ENCODE peak calls at places on chromosomes 3 and 15, in ten cellular contexts. E is tibial artery; I is A549; Z is fibroblast of the aortic adventitia; D is astrocyte; R is WERI-Rb-1; U is CD8-positive, alpha-beta T cell; K is cardiac fibroblast; F is nephron progenitor cell; B is neural crest cell. O is an unnamed sample.

GRCh38 chr3:12870942-12871341 is 29.6 kb upstream of the RPL32 start:
- DNase-seq in F (no peak), Z (peak; percentile 80), B (no peak), E (peak; percentile 78), D (no peak), K (no peak), U (no peak), I (no peak), R (no peak), O (no peak)

GRCh38 chr3:84223512-84223911 is 735.3 kb upstream of the CADM2 start:
- DNase-seq in U (no peak), B (no peak), R (no peak), F (no peak), K (no peak), I (no peak), Z (no peak), E (no peak), D (no peak), O (no peak)

GRCh38 chr3:125515421-125515820 is 4.6 kb downstream of the SNX4 start:
- DNase-seq in R (no peak), F (no peak), D (no peak), U (no peak), B (no peak), I (no peak), E (no peak), K (no peak), Z (no peak), O (no peak)

GRCh38 chr3:51710631-51711351 is 3.9 kb downstream of the GRM2 start:
- DNase-seq in K (no peak), B (no peak), F (no peak), U (no peak), Z (no peak), R (peak; percentile 88), E (peak; percentile 41), I (no peak), D (no peak), O (no peak)

GRCh38 chr3:41369838-41370237 is 170.5 kb downstream of the CTNNB1 start:
- DNase-seq in Z (no peak), B (no peak), E (no peak), I (no peak), D (no peak), K (no peak), R (no peak), F (no peak), U (no peak), O (no peak)

GRCh38 chr15:47987908-47988532 is 132.8 kb upstream of the SLC24A5 start:
- DNase-seq in U (no peak), I (peak; percentile 4), K (peak; percentile 80), B (peak; percentile 21), E (no peak), Z (peak; percentile 78), D (peak; percentile 31), F (peak; percentile 20), R (peak; percentile 35), O (no peak)

GRCh38 chr3:117660941-117661635 is 951.5 kb downstream of the TUSC7 start:
- DNase-seq in U (no peak), D (peak; percentile 90), I (no peak), R (no peak), K (peak; percentile 4), Z (peak; percentile 57), B (no peak), E (no peak), F (no peak), O (no peak)

GRCh38 chr15:84816694-84817460 is at the start of gene ALPK3:
- DNase-seq in D (no peak), F (peak; percentile 58), E (peak; percentile 93), U (no peak), K (no peak), R (peak; percentile 87), I (no peak), Z (no peak), B (peak; percentile 27), O (peak; percentile 35)

GRCh38 chr3:196650740-196651311 is 11.3 kb downstream of the NRROS start:
- DNase-seq in B (no peak), F (no peak), I (peak; percentile 88), E (no peak), D (peak; percentile 98), Z (peak; percentile 99), R (no peak), K (peak; percentile 97), U (no peak), O (no peak)

GRCh38 chr3:116777181-116777840 is 67.7 kb downstream of the TUSC7 start:
- DNase-seq in I (no peak), E (no peak), U (no peak), B (no peak), D (no peak), R (no peak), K (no peak), Z (no peak), F (no peak), O (no peak)

GRCh38 chr3:2948882-2949281 is 161.3 kb downstream of the IL5RA start:
- DNase-seq in F (no peak), I (no peak), E (no peak), D (no peak), K (no peak), B (no peak), U (no peak), Z (no peak), R (no peak), O (no peak)

GRCh38 chr3:51146781-51147180 is 238.3 kb upstream of the MANF start:
- DNase-seq in Z (no peak), R (no peak), B (no peak), F (no peak), D (no peak), E (no peak), U (no peak), K (no peak), I (no peak), O (no peak)

GRCh38 chr3:120566243-120566980 is 29.7 kb upstream of the NDUFB4 start:
- DNase-seq in K (no peak), U (no peak), F (no peak), Z (no peak), D (no peak), I (no peak), B (no peak), R (no peak), E (no peak), O (no peak)

DNA sequence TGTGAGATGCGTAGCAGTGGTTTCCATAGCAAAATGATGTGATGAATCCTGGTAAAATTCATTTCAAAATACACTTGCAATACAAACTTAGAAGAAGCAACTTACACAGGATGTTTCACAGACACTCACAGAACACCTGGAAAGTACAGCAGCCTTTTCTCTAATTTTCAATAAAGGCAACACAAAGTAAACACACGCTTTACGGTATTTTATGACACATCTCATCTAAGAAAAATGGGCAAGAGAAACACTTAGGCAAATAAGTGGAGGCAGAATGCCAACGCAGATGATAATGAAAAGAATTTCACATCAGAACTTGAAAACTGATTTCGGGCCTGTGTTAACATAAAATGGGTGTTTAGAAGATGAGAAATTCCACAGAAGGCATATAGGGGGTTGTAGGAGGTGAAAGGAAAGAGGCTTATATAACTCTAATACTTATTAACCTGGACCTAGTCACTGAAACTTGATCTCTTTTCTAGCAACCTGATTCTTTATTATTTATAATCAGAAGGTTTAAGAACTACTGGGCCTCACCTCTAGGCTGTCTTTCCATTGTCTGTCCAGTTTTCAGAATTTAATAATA is 25.6 kb upstream of the MAP3K13 start:
- DNase-seq in R (no peak), D (no peak), K (no peak), E (no peak), I (no peak), B (no peak), Z (no peak), F (no peak), U (no peak), O (no peak)
- TF ChIP-seq CTCF in R (no peak), D (no peak), K (no peak), E (no peak), I (no peak), B (peak; percentile 22), Z (no peak), F (no peak), U (no peak), O (no peak)

DNA sequence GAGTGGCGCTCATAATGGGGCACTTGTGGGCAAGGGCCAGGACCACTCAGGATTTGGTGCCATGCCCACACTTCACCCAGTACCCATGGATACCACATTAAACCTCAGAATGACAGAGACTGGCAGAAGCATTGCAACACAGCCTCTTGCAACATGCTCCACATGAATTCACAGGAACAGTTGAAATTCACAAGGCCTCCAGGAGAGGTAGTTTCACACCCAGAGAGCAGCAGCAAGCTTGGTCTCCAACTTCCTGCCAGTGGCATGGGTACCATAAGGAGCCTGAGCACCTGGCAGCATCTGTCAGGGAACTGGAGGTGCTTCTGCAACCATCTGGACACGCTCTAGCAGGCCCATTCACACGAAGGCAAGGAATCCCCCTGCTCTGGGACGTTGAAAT is 101.0 kb downstream of the OSBPL10 start:
- DNase-seq in R (no peak), F (no peak), Z (peak; percentile 53), U (no peak), E (no peak), I (no peak), D (no peak), K (peak; percentile 44), B (no peak), O (no peak)
- TF ChIP-seq CTCF in R (no peak), F (no peak), Z (peak; percentile 20), U (no peak), E (no peak), I (no peak), D (no peak), K (peak; percentile 6), B (no peak), O (no peak)

GRCh38 chr3:3998140-3998977 is 199.1 kb downstream of the LRRN1 start:
- DNase-seq in Z (no peak), E (no peak), R (peak; percentile 57), U (no peak), F (peak; percentile 5), I (no peak), D (peak; percentile 38), K (peak; percentile 18), B (peak; percentile 31), O (no peak)
- TF ChIP-seq CTCF in Z (no peak), E (no peak), R (peak; percentile 70), U (peak; percentile 23), F (peak; percentile 59), I (peak; percentile 40), D (peak; percentile 65), K (no peak), B (peak; percentile 85), O (no peak)

GRCh38 chr15:64877435-64877834 is 34.3 kb upstream of the ANKDD1A start:
- DNase-seq in E (peak; percentile 89), I (no peak), Z (no peak), R (no peak), K (peak; percentile 54), B (no peak), D (no peak), F (no peak), U (no peak), O (no peak)

GRCh38 chr15:64878708-64879107 is 33.0 kb upstream of the ANKDD1A start:
- DNase-seq in E (no peak), B (no peak), R (no peak), K (no peak), I (no peak), Z (no peak), U (no peak), F (no peak), D (no peak), O (no peak)

GRCh38 chr15:64875641-64876223 is 34.0 kb downstream of the PLEKHO2 start:
- DNase-seq in Z (no peak), E (no peak), I (no peak), K (no peak), R (no peak), D (no peak), B (no peak), F (no peak), U (no peak), O (no peak)

GRCh38 chr15:64870350-64870749 is 28.6 kb downstream of the PLEKHO2 start:
- DNase-seq in Z (no peak), F (no peak), E (no peak), K (no peak), B (no peak), R (no peak), D (no peak), I (no peak), U (no peak), O (no peak)

GRCh38 chr15:64874131-64874530 is 32.4 kb downstream of the PLEKHO2 start:
- DNase-seq in B (no peak), Z (no peak), K (no peak), U (no peak), E (no peak), D (no peak), I (no peak), R (no peak), F (no peak), O (no peak)
- TF ChIP-seq CTCF in B (no peak), Z (no peak), K (no peak), U (no peak), E (no peak), D (no peak), I (no peak), R (no peak), F (no peak), O (no peak)